ENCODE peak calls at places on chromosome 19, in ten cellular contexts. I is pancreas, L is stromal cell of bone marrow, X is nucleus accumbens, F is lower lobe of right lung, C is NCI-H187, O is cardiac fibroblast, K is AG08396, Q is AG08395, W is A172. T is an unnamed sample.

GRCh38 chr19:2477141-2477710 is 1.3 kb downstream of the GADD45B start:
- DNase-seq in I (peak; percentile 90), L (no peak), X (no peak), F (peak; percentile 63), C (no peak), O (peak; percentile 51), K (peak; percentile 52), Q (no peak), W (peak; percentile 51), T (no peak)

GRCh38 chr19:13150919-13151604 is 851 bp downstream of the IER2 start:
- DNase-seq in I (no peak), L (no peak), X (no peak), F (no peak), C (no peak), O (no peak), K (no peak), Q (no peak), W (no peak), T (peak; percentile 39)

GRCh38 chr19:31353826-31354225 is 4.6 kb upstream of the TSHZ3 start:
- DNase-seq in I (no peak), L (no peak), X (no peak), F (no peak), C (no peak), O (no peak), K (no peak), Q (no peak), W (no peak), T (no peak)

GRCh38 chr19:48203794-48204628 is 33.5 kb downstream of the ZSWIM9 start:
- DNase-seq in I (peak; percentile 99), L (peak; percentile 88), X (peak; percentile 95), F (peak; percentile 94), C (peak; percentile 99), O (peak; percentile 94), K (peak; percentile 96), Q (peak; percentile 99), W (peak; percentile 87), T (peak; percentile 95)

GRCh38 chr19:8446055-8446709 is 1.4 kb downstream of the HNRNPM start:
- DNase-seq in I (peak; percentile 9), L (no peak), X (no peak), F (no peak), C (no peak), O (no peak), K (no peak), Q (no peak), W (no peak), T (no peak)

GRCh38 chr19:3520166-3521103 is 14.3 kb downstream of the FZR1 start:
- DNase-seq in I (no peak), L (no peak), X (no peak), F (no peak), C (no peak), O (no peak), K (no peak), Q (no peak), W (no peak), T (peak; percentile 87)

GRCh38 chr19:13872695-13873389 is 4.1 kb upstream of the NANOS3 start:
- DNase-seq in I (peak; percentile 74), L (no peak), X (no peak), F (no peak), C (no peak), O (no peak), K (peak; percentile 59), Q (peak; percentile 55), W (no peak), T (peak; percentile 89)

GRCh38 chr19:19615086-19615485 is 3.4 kb downstream of the PBX4 start:
- DNase-seq in I (no peak), L (no peak), X (no peak), F (no peak), C (no peak), O (peak; percentile 42), K (no peak), Q (no peak), W (peak; percentile 78), T (no peak)

GRCh38 chr19:33388817-33389573 is 15.5 kb downstream of the CEBPG start:
- DNase-seq in I (peak; percentile 75), L (no peak), X (no peak), F (no peak), C (no peak), O (no peak), K (no peak), Q (no peak), W (no peak), T (no peak)

T was measured in K562.